ENCODE peak calls at places on chromosome 4, in five cellular contexts. V is MM.1S, M is SK-N-SH, O is PC-3, N is fibroblast of lung. K is an unnamed sample. For H3K79me2, the result is how much of the 10 kb centered on the place peaks cover.

GRCh38 chr4:8211737-8212581 is 12.9 kb downstream of the SH3TC1 start:
- DNase-seq in V (no peak), N (no peak), O (no peak), M (no peak), K (no peak)

GRCh38 chr4:19748470-19748869 is 503.2 kb upstream of the SLIT2 start:
- DNase-seq in M (no peak), O (no peak), N (peak), V (no peak), K (peak)

GRCh38 chr4:128387600-128388351 is 100.2 kb upstream of the PGRMC2 start:
- DNase-seq in M (no peak), N (peak), V (no peak), O (peak), K (no peak)

GRCh38 chr4:89496851-89497250 is 189.3 kb upstream of the GPRIN3 start:
- DNase-seq in N (peak), O (no peak), V (no peak), M (no peak), K (no peak)

GRCh38 chr4:114694770-114695169 is 96.2 kb downstream of the UGT8 start:
- DNase-seq in M (peak), N (peak), O (peak), V (peak), K (peak)

GRCh38 chr4:144646523-144647094 is 653 bp downstream of the HHIP start:
- DNase-seq in M (peak), N (peak), V (no peak), O (no peak), K (peak)

GRCh38 chr4:148207074-148207473 is 235.1 kb downstream of the NR3C2 start:
- DNase-seq in O (no peak), V (no peak), M (no peak), N (no peak), K (no peak)

GRCh38 chr4:75169020-75169814 is 236.3 kb downstream of the PARM1 start:
- DNase-seq in N (no peak), V (no peak), O (no peak), M (no peak), K (no peak)

GRCh38 chr4:54231419-54232150 is 2.5 kb downstream of the PDGFRA start:
- DNase-seq in N (peak), M (peak), O (no peak), V (no peak), K (no peak)

GRCh38 chr4:176266026-176266425 is 3.0 kb downstream of the ASB5 start:
- DNase-seq in O (no peak), N (no peak), M (no peak), V (no peak), K (no peak)

GRCh38 chr4:152075253-152075928 is 314.6 kb upstream of the GATB start:
- DNase-seq in N (no peak), M (no peak), V (no peak), O (no peak), K (no peak)
- H2AFZ ChIP-seq in N (no peak), M (no peak), V (no peak), O (no peak), K (no peak)

GRCh38 chr4:165929662-165930061 is 56.6 kb downstream of the TLL1 start:
- DNase-seq in N (no peak), M (no peak), V (no peak), O (no peak), K (no peak)
- H3K79me2 ChIP-seq in N (under half), M (under half), V (under half), O (under half), K (under half)

GRCh38 chr4:142566243-142566642 is 279.9 kb downstream of the INPP4B start:
- DNase-seq in O (no peak), M (no peak), N (no peak), V (no peak), K (no peak)
- H2AFZ ChIP-seq in O (no peak), M (no peak), N (no peak), V (no peak), K (no peak)

DNA sequence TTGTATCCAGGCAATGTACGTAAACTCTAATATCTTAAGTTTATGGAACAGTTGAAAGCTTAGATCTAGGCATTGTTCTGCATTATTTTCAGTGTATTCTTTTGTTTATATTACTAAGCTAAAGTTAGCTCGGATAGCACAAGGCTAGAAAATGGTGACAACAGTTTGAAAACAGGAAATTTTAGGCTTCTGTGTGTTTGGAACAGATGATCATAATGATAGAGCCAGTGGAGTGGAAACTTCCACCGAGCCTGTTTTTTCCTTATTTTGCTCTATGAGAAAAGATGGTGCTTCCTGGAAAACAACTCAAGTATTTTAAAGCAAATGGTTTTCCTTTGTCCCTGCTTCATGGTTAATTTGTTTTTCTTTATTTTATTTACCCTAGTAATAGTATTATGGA is 70.8 kb downstream of the GAB1 start:
- DNase-seq in M (no peak), N (no peak), O (no peak), V (no peak), K (peak)
- H3K79me2 ChIP-seq in M (under half), N (under half), O (under half), V (half or more), K (under half)

DNA sequence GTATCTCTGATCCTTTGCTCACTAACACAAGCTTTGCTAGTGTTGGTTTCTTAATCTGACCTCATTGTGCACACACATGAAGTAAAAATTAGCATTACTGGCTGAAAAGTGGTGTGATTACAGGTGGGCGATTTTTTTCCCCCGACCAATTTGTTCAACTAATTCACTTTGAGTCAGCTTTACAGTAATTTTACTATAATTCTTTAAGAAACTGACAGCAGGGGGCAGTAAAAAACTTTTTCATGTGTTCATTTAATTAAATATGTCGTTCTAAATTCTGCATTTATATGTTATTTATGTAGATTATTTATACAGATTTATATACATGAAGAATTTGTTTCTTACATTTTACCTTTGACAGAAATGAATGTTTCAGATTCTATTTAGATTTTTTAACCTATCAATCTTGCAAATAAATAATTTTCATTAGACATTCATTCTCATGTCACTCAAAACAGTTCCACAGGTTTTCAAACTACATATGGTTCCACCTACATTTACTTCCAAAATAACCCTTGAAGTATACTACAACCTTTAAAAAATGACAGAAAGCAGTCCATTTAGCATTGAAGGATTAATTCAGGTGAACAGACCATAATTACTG is 17.5 kb downstream of the PALLD start:
- DNase-seq in N (peak), M (peak), V (peak), O (peak), K (peak)
- H2AFZ ChIP-seq in N (no peak), M (no peak), V (no peak), O (peak), K (peak)

GRCh38 chr4:36224969-36225903 is 19.1 kb downstream of the ARAP2 start:
- DNase-seq in M (no peak), V (no peak), O (peak), N (no peak), K (no peak)
- H3K79me2 ChIP-seq in M (under half), V (under half), O (under half), N (under half), K (under half)

DNA sequence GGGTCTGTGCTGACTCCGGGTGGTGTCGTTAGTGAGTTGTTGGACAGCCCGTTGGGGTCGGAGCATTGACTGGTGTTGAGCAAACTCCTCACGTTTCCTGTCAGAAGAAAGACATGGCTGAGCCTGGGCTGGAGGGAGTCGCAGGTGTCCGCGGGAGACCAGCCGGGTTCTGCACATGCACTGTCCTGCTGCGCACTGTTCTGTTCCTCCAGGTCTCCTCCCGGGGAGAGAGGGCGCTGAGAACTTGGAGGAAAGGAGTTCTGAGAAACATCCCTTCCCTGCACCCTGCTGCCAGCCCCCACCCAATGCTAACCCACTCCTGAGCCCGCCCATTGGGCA is 1.1 kb downstream of the ZNF141 start:
- DNase-seq in M (no peak), N (no peak), V (no peak), O (no peak), K (no peak)
- H2AFZ ChIP-seq in M (no peak), N (no peak), V (no peak), O (no peak), K (no peak)